ENCODE peak calls at places on chromosomes 5 and 9, in six cellular contexts. P, Z, B, T, I and Q are unnamed samples.

GRCh38 chr5:16842916-16843315 is 93.2 kb downstream of the MYO10 start:
- DNase-seq in P (no peak), Z (no peak), B (no peak), T (no peak), I (no peak), Q (no peak)

GRCh38 chr9:16085167-16085718 is 532.4 kb downstream of the CCDC171 start:
- DNase-seq in P (peak), Z (no peak), B (no peak), T (no peak), I (no peak), Q (no peak)

GRCh38 chr9:128027705-128028104 is 39.4 kb downstream of the NAIF1 start:
- DNase-seq in P (no peak), Z (no peak), B (no peak), T (no peak), I (no peak), Q (no peak)

GRCh38 chr5:95826949-95827595 is 4.5 kb upstream of the GLRX start:
- DNase-seq in P (no peak), Z (no peak), B (no peak), T (no peak), I (no peak), Q (no peak)

GRCh38 chr9:105093685-105094084 is 150.8 kb upstream of the SLC44A1 start:
- DNase-seq in P (no peak), Z (no peak), B (no peak), T (no peak), I (no peak), Q (no peak)

GRCh38 chr9:107118873-107119272 is 164.2 kb upstream of the RAD23B start:
- DNase-seq in P (no peak), Z (no peak), B (no peak), T (no peak), I (no peak), Q (no peak)

GRCh38 chr5:172150514-172151425 is 37.3 kb downstream of the STK10 start:
- DNase-seq in P (peak), Z (peak), B (no peak), T (peak), I (no peak), Q (no peak)

GRCh38 chr9:69857131-69857530 is 36.5 kb downstream of the CFAP95 start:
- DNase-seq in P (no peak), Z (no peak), B (no peak), T (no peak), I (no peak), Q (no peak)

GRCh38 chr9:117293199-117294114 is 121.4 kb downstream of the ASTN2 start:
- DNase-seq in P (no peak), Z (no peak), B (no peak), T (no peak), I (no peak), Q (no peak)

GRCh38 chr9:14511452-14511851 is 181.8 kb downstream of the ZDHHC21 start:
- DNase-seq in P (no peak), Z (no peak), B (no peak), T (no peak), I (no peak), Q (no peak)

GRCh38 chr5:34043099-34043876 is at the start of gene C1QTNF3:
- DNase-seq in P (no peak), Z (no peak), B (no peak), T (no peak), I (no peak), Q (no peak)

GRCh38 chr5:178530526-178530925 is 59.7 kb downstream of the COL23A1 start:
- DNase-seq in P (no peak), Z (no peak), B (no peak), T (no peak), I (no peak), Q (no peak)

GRCh38 chr5:146078566-146078965 is 26.8 kb downstream of the PLAC8L1 start:
- DNase-seq in P (no peak), Z (no peak), B (peak), T (no peak), I (peak), Q (no peak)

GRCh38 chr5:102865171-102865509 is 110.0 kb downstream of the PAM start:
- DNase-seq in P (no peak), Z (no peak), B (no peak), T (no peak), I (no peak), Q (no peak)

GRCh38 chr5:126348855-126349635 is 74.2 kb upstream of the GRAMD2B start:
- DNase-seq in P (no peak), Z (no peak), B (no peak), T (no peak), I (peak), Q (no peak)

GRCh38 chr9:32486839-32487562 is 39.0 kb downstream of the RIGI start:
- DNase-seq in P (no peak), Z (no peak), B (no peak), T (no peak), I (no peak), Q (no peak)

GRCh38 chr5:160555836-160556660 is 134.4 kb downstream of the PTTG1 start:
- DNase-seq in P (no peak), Z (no peak), B (peak), T (no peak), I (no peak), Q (no peak)

GRCh38 chr5:173144200-173145176 is at the start of gene BNIP1:
- DNase-seq in P (peak), Z (peak), B (peak), T (peak), I (peak), Q (peak)

GRCh38 chr5:140868721-140869554 is at the start of gene PCDHA11:
- DNase-seq in P (peak), Z (no peak), B (peak), T (no peak), I (peak), Q (no peak)
- TF ChIP-seq CTCF in P (peak), Z (no peak), B (peak), T (peak), I (peak), Q (no peak)

GRCh38 chr5:143505934-143506333 is 102.4 kb upstream of the NR3C1 start:
- DNase-seq in P (no peak), Z (no peak), B (no peak), T (no peak), I (no peak), Q (no peak)
- TF ChIP-seq CTCF in P (no peak), Z (no peak), B (no peak), T (no peak), I (no peak), Q (no peak)

GRCh38 chr9:135726138-135726853 is 24.3 kb downstream of the KCNT1 start:
- DNase-seq in P (no peak), Z (no peak), B (no peak), T (no peak), I (no peak), Q (no peak)
- TF ChIP-seq CTCF in P (no peak), Z (no peak), B (peak), T (no peak), I (peak), Q (no peak)

GRCh38 chr5:14582797-14583137 is 1.2 kb downstream of the OTULINL start:
- DNase-seq in P (no peak), Z (no peak), B (no peak), T (no peak), I (no peak), Q (no peak)

GRCh38 chr5:14581333-14581890 is at the start of gene OTULINL:
- DNase-seq in P (peak), Z (peak), B (peak), T (peak), I (peak), Q (peak)

GRCh38 chr5:14580037-14581034 is 1.3 kb upstream of the OTULINL start:
- DNase-seq in P (no peak), Z (no peak), B (no peak), T (no peak), I (no peak), Q (no peak)

GRCh38 chr5:14584848-14585247 is 3.3 kb downstream of the OTULINL start:
- DNase-seq in P (no peak), Z (no peak), B (no peak), T (no peak), I (no peak), Q (no peak)

DNA sequence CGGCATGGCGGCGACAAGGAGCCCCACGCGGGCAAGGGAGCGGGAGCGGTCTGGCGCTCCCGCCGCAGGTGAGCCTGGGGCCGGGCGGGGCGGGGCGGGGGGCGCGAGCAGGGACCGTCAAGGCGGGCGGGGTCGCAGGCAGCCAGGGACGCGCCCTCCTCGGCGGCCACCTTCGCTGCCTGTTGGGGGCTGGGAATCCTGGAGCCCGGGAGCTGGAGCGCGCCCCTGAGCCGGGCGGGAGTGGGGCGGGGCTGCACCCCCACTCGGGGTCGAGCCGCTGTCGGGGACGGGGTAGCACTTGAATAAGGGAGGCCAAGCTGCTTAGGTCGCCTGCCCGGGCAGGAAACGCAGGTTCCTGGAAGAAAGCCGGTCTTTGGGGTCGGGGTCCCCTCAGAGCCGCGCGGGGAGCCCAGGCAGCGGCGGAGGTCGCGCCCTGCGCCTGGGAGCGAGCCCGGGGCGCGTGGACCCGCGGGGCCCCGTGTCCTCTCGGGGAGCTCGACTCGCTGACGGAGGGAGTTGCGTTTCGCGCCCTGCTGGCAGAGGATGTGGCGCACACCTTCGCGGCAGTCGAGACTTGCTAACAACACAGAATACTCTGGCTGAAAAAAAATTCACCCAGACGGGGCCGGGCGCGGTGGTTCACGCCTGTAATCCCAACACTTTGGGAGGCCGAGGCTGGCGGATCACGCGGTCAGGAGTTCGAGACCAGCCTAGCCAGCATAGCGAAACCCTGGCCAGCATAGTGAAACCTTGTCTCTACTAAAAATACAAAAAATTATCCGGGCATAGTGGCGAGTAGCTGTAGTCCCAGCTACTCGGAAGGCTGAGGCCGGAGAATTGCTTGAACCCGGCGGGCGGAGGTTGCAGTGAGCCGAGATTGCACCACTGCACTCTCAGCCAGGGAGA is 552 bp downstream of the OTULINL start:
- DNase-seq in P (peak), Z (peak), B (peak), T (peak), I (peak), Q (no peak)
- TF ChIP-seq CTCF in P (no peak), Z (peak), B (peak), T (no peak), I (no peak), Q (peak)

GRCh38 chr5:79109527-79110492 is 1.8 kb upstream of the BHMT start:
- DNase-seq in P (peak), Z (peak), B (peak), T (no peak), I (peak), Q (no peak)
- TF ChIP-seq CTCF in P (no peak), Z (peak), B (peak), T (peak), I (peak), Q (no peak)

DNA sequence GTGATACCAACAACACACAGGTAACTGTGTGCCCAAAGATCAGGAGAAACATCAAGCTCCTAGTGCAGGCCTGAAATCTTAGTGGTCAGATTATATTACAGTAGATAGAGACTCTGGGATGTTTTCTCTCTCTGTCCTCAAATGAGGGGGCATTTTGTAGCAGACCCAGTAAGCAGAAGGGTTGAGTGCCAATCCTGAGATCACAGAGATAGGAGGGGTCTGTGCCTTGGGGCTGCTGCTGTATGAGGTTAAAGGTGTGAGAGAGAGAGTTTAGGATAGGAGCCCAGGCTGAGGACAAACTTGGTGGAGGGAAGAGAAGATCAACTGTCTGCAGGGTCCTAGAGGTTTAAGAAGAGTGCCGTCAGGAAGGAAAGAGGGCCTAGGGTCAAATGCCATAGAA is 152.3 kb downstream of the DCP2 start:
- DNase-seq in P (no peak), Z (no peak), B (no peak), T (no peak), I (no peak), Q (no peak)
- TF ChIP-seq CTCF in P (no peak), Z (no peak), B (no peak), T (no peak), I (no peak), Q (no peak)

GRCh38 chr9:97958812-97959511 is 21.0 kb upstream of the HEMGN start:
- DNase-seq in P (no peak), Z (no peak), B (no peak), T (no peak), I (no peak), Q (no peak)
- TF ChIP-seq CTCF in P (no peak), Z (no peak), B (no peak), T (no peak), I (no peak), Q (no peak)

GRCh38 chr5:111461934-111462333 is 50.4 kb downstream of the STARD4 start:
- DNase-seq in P (no peak), Z (no peak), B (no peak), T (no peak), I (peak), Q (no peak)

GRCh38 chr5:111463304-111463703 is 49.0 kb downstream of the STARD4 start:
- DNase-seq in P (no peak), Z (no peak), B (no peak), T (no peak), I (peak), Q (no peak)

GRCh38 chr5:111461261-111461671 is 51.1 kb downstream of the STARD4 start:
- DNase-seq in P (no peak), Z (no peak), B (peak), T (no peak), I (peak), Q (no peak)
- TF ChIP-seq CTCF in P (no peak), Z (no peak), B (peak), T (no peak), I (peak), Q (no peak)

GRCh38 chr9:136539427-136540412 is 6.1 kb downstream of the NOTCH1 start:
- DNase-seq in P (peak), Z (peak), B (no peak), T (peak), I (peak), Q (peak)
- TF ChIP-seq CTCF in P (no peak), Z (no peak), B (no peak), T (no peak), I (no peak), Q (no peak)

GRCh38 chr5:180323929-180324632 is 29.1 kb downstream of the GFPT2 start:
- DNase-seq in P (no peak), Z (no peak), B (peak), T (no peak), I (no peak), Q (no peak)
- TF ChIP-seq CTCF in P (no peak), Z (no peak), B (peak), T (no peak), I (no peak), Q (no peak)